ENCODE peak calls at places on chromosome 18, in six cellular contexts. One of them, this sample, is unnamed.

GRCh38 chr18:75293591-75293990 is 83.0 kb downstream of the TSHZ1 start:
- DNase-seq in CD8-positive, alpha-beta T cell: no peak
- DNase-seq in LNCaP clone FGC: no peak
- DNase-seq in islet precursor cell: peak; percentile 69
- DNase-seq in GM12878: no peak
- DNase-seq in esophagus muscularis mucosa: no peak
- DNase-seq in this sample: peak; percentile 66

GRCh38 chr18:13501896-13502295 is 224.5 kb downstream of the FAM210A start:
- DNase-seq in esophagus muscularis mucosa: no peak
- DNase-seq in CD8-positive, alpha-beta T cell: no peak
- DNase-seq in LNCaP clone FGC: no peak
- DNase-seq in GM12878: peak; percentile 57
- DNase-seq in islet precursor cell: no peak
- DNase-seq in this sample: no peak

GRCh38 chr18:5582054-5582453 is 38.3 kb upstream of the EPB41L3 start:
- DNase-seq in islet precursor cell: peak; percentile 77
- DNase-seq in CD8-positive, alpha-beta T cell: no peak
- DNase-seq in GM12878: no peak
- DNase-seq in esophagus muscularis mucosa: no peak
- DNase-seq in LNCaP clone FGC: no peak
- DNase-seq in this sample: no peak

GRCh38 chr18:32907656-32908441 is 135.0 kb upstream of the KLHL14 start:
- DNase-seq in LNCaP clone FGC: no peak
- DNase-seq in CD8-positive, alpha-beta T cell: no peak
- DNase-seq in GM12878: no peak
- DNase-seq in esophagus muscularis mucosa: peak; percentile 53
- DNase-seq in islet precursor cell: no peak
- DNase-seq in this sample: no peak

GRCh38 chr18:10050956-10051355 is 137.1 kb downstream of the VAPA start:
- DNase-seq in esophagus muscularis mucosa: no peak
- DNase-seq in GM12878: no peak
- DNase-seq in islet precursor cell: no peak
- DNase-seq in CD8-positive, alpha-beta T cell: no peak
- DNase-seq in LNCaP clone FGC: no peak
- DNase-seq in this sample: no peak

GRCh38 chr18:79496978-79497637 is 101.4 kb downstream of the NFATC1 start:
- DNase-seq in islet precursor cell: peak; percentile 51
- DNase-seq in LNCaP clone FGC: peak; percentile 30
- DNase-seq in CD8-positive, alpha-beta T cell: no peak
- DNase-seq in GM12878: no peak
- DNase-seq in esophagus muscularis mucosa: no peak
- DNase-seq in this sample: no peak

GRCh38 chr18:22268641-22269128 is 99.3 kb downstream of the GATA6 start:
- DNase-seq in LNCaP clone FGC: peak; percentile 46
- DNase-seq in islet precursor cell: no peak
- DNase-seq in esophagus muscularis mucosa: no peak
- DNase-seq in CD8-positive, alpha-beta T cell: no peak
- DNase-seq in GM12878: no peak
- DNase-seq in this sample: no peak

GRCh38 chr18:3251963-3252277 is 4.3 kb downstream of the MYL12A start:
- DNase-seq in CD8-positive, alpha-beta T cell: no peak
- DNase-seq in LNCaP clone FGC: no peak
- DNase-seq in islet precursor cell: no peak
- DNase-seq in GM12878: no peak
- DNase-seq in esophagus muscularis mucosa: no peak
- DNase-seq in this sample: no peak

GRCh38 chr18:46046126-46046525 is 25.9 kb downstream of the PSTPIP2 start:
- DNase-seq in LNCaP clone FGC: no peak
- DNase-seq in CD8-positive, alpha-beta T cell: no peak
- DNase-seq in GM12878: no peak
- DNase-seq in esophagus muscularis mucosa: no peak
- DNase-seq in islet precursor cell: peak; percentile 66
- DNase-seq in this sample: no peak

GRCh38 chr18:57627488-57627887 is 5.9 kb upstream of the NARS1 start:
- DNase-seq in GM12878: no peak
- DNase-seq in esophagus muscularis mucosa: no peak
- DNase-seq in LNCaP clone FGC: no peak
- DNase-seq in islet precursor cell: peak; percentile 58
- DNase-seq in CD8-positive, alpha-beta T cell: no peak
- DNase-seq in this sample: peak; percentile 65

GRCh38 chr18:80126797-80127196 is 17.7 kb downstream of the ADNP2 start:
- DNase-seq in islet precursor cell: no peak
- DNase-seq in CD8-positive, alpha-beta T cell: peak; percentile 62
- DNase-seq in GM12878: no peak
- DNase-seq in LNCaP clone FGC: no peak
- DNase-seq in esophagus muscularis mucosa: no peak
- DNase-seq in this sample: no peak

GRCh38 chr18:69953191-69953590 is 5.5 kb upstream of the CD226 start:
- DNase-seq in esophagus muscularis mucosa: no peak
- DNase-seq in LNCaP clone FGC: no peak
- DNase-seq in islet precursor cell: no peak
- DNase-seq in CD8-positive, alpha-beta T cell: no peak
- DNase-seq in GM12878: no peak
- DNase-seq in this sample: no peak

This sample was measured in RCC 7860.